ENCODE peak calls at places on chromosomes 7 and 10, in six cellular contexts. Q is IMR-90; R is pancreas; M is Karpas-422; U is right cardiac atrium; F is CD8-positive, alpha-beta T cell. G is an unnamed sample.

GRCh38 chr10:114420811-114421485 is 16.6 kb upstream of the AFAP1L2 start:
- DNase-seq in Q (no peak), R (no peak), M (no peak), U (no peak), F (no peak), G (no peak)

GRCh38 chr7:47901542-47901941 is 46.7 kb downstream of the PKD1L1 start:
- DNase-seq in Q (peak; percentile 19), R (no peak), M (no peak), U (no peak), F (no peak), G (no peak)

GRCh38 chr10:73591935-73592699 is 975 bp upstream of the USP54 start:
- DNase-seq in Q (no peak), R (no peak), M (peak; percentile 57), U (peak; percentile 28), F (no peak), G (peak; percentile 74)

GRCh38 chr7:324011-324410 is 34.0 kb downstream of the FOXL3 start:
- DNase-seq in Q (no peak), R (no peak), M (no peak), U (no peak), F (no peak), G (no peak)

GRCh38 chr7:142188846-142189245 is 69.0 kb downstream of the PRSS58 start:
- DNase-seq in Q (no peak), R (no peak), M (peak; percentile 54), U (no peak), F (no peak), G (no peak)

GRCh38 chr7:14786314-14786895 is 116.1 kb downstream of the DGKB start:
- DNase-seq in Q (no peak), R (peak; percentile 21), M (no peak), U (no peak), F (no peak), G (no peak)

GRCh38 chr7:128453836-128454804 is 1.6 kb upstream of the HILPDA start:
- DNase-seq in Q (peak; percentile 82), R (peak; percentile 83), M (no peak), U (peak; percentile 95), F (no peak), G (peak; percentile 68)

GRCh38 chr7:18861514-18861913 is 255.9 kb downstream of the TWIST1 start:
- DNase-seq in Q (peak; percentile 85), R (no peak), M (no peak), U (no peak), F (no peak), G (no peak)

GRCh38 chr10:12056758-12057157 is 12.0 kb upstream of the DHTKD1 start:
- DNase-seq in Q (no peak), R (no peak), M (peak; percentile 11), U (no peak), F (no peak), G (no peak)

GRCh38 chr10:84340187-84340586 is 11.8 kb downstream of the CCSER2 start:
- DNase-seq in Q (no peak), R (no peak), M (no peak), U (no peak), F (no peak), G (no peak)

GRCh38 chr7:30032310-30033125 is 4.3 kb downstream of the PLEKHA8 start:
- DNase-seq in Q (peak; percentile 82), R (no peak), M (peak; percentile 49), U (no peak), F (no peak), G (no peak)

GRCh38 chr7:100465702-100466311 is 1.7 kb upstream of the SPACDR start:
- DNase-seq in Q (peak; percentile 71), R (peak; percentile 95), M (peak; percentile 57), U (peak; percentile 82), F (no peak), G (peak; percentile 59)

GRCh38 chr7:16670021-16670420 is 24.0 kb downstream of the BZW2 start:
- DNase-seq in Q (peak; percentile 82), R (no peak), M (no peak), U (no peak), F (no peak), G (no peak)

GRCh38 chr7:101673951-101674350 is 44.9 kb upstream of the MYL10 start:
- DNase-seq in Q (no peak), R (no peak), M (no peak), U (no peak), F (no peak), G (no peak)

GRCh38 chr7:16419859-16420258 is 1.5 kb downstream of the CRPPA start:
- DNase-seq in Q (no peak), R (no peak), M (no peak), U (no peak), F (no peak), G (no peak)

GRCh38 chr10:90579602-90580242 is 278.1 kb downstream of the HTR7 start:
- DNase-seq in Q (peak; percentile 52), R (no peak), M (no peak), U (no peak), F (no peak), G (no peak)

GRCh38 chr10:118615888-118616287 is 20.4 kb upstream of the PRLHR start:
- DNase-seq in Q (peak; percentile 4), R (no peak), M (peak; percentile 45), U (no peak), F (no peak), G (no peak)

GRCh38 chr10:95121904-95122303 is 52.6 kb upstream of the CYP2C8 start:
- DNase-seq in Q (no peak), R (peak; percentile 39), M (no peak), U (no peak), F (no peak), G (no peak)

GRCh38 chr10:61028861-61029361 is 84.9 kb upstream of the RHOBTB1 start:
- DNase-seq in Q (peak; percentile 77), R (no peak), M (no peak), U (no peak), F (no peak), G (no peak)

GRCh38 chr7:99204078-99204477 is 3.8 kb downstream of the KPNA7 start:
- DNase-seq in Q (no peak), R (no peak), M (no peak), U (no peak), F (no peak), G (no peak)

GRCh38 chr7:98988641-98989040 is 110.3 kb downstream of the TRRAP start:
- DNase-seq in Q (no peak), R (no peak), M (no peak), U (no peak), F (no peak), G (no peak)

GRCh38 chr7:74040791-74041520 is 13.0 kb downstream of the ELN start:
- DNase-seq in Q (no peak), R (peak; percentile 41), M (no peak), U (no peak), F (no peak), G (no peak)

GRCh38 chr7:118186491-118186890 is 2.5 kb downstream of the LSM8 start:
- DNase-seq in Q (no peak), R (no peak), M (no peak), U (no peak), F (no peak), G (no peak)

GRCh38 chr7:15326044-15326644 is 235.7 kb downstream of the AGMO start:
- DNase-seq in Q (peak; percentile 35), R (no peak), M (peak; percentile 59), U (no peak), F (no peak), G (no peak)

GRCh38 chr10:83606275-83606674 is 533.0 kb upstream of the GHITM start:
- DNase-seq in Q (no peak), R (no peak), M (no peak), U (peak; percentile 15), F (no peak), G (no peak)

GRCh38 chr10:50577681-50578350 is 45.9 kb downstream of the SGMS1 start:
- DNase-seq in Q (peak; percentile 75), R (no peak), M (no peak), U (peak; percentile 51), F (no peak), G (no peak)

GRCh38 chr10:120221873-120222485 is 235.0 kb upstream of the PLPP4 start:
- DNase-seq in Q (no peak), R (no peak), M (peak; percentile 88), U (no peak), F (no peak), G (no peak)

GRCh38 chr10:128438417-128439063 is 312.3 kb upstream of the MKI67 start:
- DNase-seq in Q (no peak), R (no peak), M (no peak), U (no peak), F (no peak), G (no peak)
- H3K27me3 ChIP-seq in Q (no peaks in the 10 kb centered on the region), R (no peaks in the 10 kb centered on the region), M (no peaks in the 10 kb centered on the region), U (no peaks in the 10 kb centered on the region), F (no peaks in the 10 kb centered on the region), G (no peaks in the 10 kb centered on the region)

GRCh38 chr10:88241501-88241900 is 341.6 kb downstream of the RNLS start:
- DNase-seq in Q (no peak), R (no peak), M (no peak), U (no peak), F (no peak), G (no peak)
- H3K4me1 ChIP-seq in Q (peaks cover 5% of the 10 kb centered on the region), R (peaks cover 17% of the 10 kb centered on the region), M (no peaks in the 10 kb centered on the region), U (peaks cover 10% of the 10 kb centered on the region), F (peaks cover 4% of the 10 kb centered on the region), G (peaks cover 9% of the 10 kb centered on the region)

GRCh38 chr10:71571460-71572175 is 148.0 kb downstream of the C10orf105 start:
- DNase-seq in Q (no peak), R (no peak), M (no peak), U (no peak), F (no peak), G (no peak)

GRCh38 chr10:71572962-71573361 is 146.6 kb downstream of the C10orf105 start:
- DNase-seq in Q (no peak), R (no peak), M (no peak), U (no peak), F (no peak), G (no peak)

GRCh38 chr10:71575934-71576801 is 143.4 kb downstream of the C10orf105 start:
- DNase-seq in Q (no peak), R (no peak), M (no peak), U (no peak), F (no peak), G (no peak)

GRCh38 chr10:71575446-71575845 is 144.1 kb downstream of the C10orf105 start:
- DNase-seq in Q (no peak), R (no peak), M (no peak), U (peak; percentile 52), F (no peak), G (no peak)

GRCh38 chr10:71573562-71574300 is 145.8 kb downstream of the C10orf105 start:
- DNase-seq in Q (no peak), R (no peak), M (no peak), U (no peak), F (no peak), G (no peak)
- H3K27me3 ChIP-seq in Q (peaks cover 40% of the 10 kb centered on the region), R (no peaks in the 10 kb centered on the region), M (no peaks in the 10 kb centered on the region), U (no peaks in the 10 kb centered on the region), F (no peaks in the 10 kb centered on the region), G (no peaks in the 10 kb centered on the region)

DNA sequence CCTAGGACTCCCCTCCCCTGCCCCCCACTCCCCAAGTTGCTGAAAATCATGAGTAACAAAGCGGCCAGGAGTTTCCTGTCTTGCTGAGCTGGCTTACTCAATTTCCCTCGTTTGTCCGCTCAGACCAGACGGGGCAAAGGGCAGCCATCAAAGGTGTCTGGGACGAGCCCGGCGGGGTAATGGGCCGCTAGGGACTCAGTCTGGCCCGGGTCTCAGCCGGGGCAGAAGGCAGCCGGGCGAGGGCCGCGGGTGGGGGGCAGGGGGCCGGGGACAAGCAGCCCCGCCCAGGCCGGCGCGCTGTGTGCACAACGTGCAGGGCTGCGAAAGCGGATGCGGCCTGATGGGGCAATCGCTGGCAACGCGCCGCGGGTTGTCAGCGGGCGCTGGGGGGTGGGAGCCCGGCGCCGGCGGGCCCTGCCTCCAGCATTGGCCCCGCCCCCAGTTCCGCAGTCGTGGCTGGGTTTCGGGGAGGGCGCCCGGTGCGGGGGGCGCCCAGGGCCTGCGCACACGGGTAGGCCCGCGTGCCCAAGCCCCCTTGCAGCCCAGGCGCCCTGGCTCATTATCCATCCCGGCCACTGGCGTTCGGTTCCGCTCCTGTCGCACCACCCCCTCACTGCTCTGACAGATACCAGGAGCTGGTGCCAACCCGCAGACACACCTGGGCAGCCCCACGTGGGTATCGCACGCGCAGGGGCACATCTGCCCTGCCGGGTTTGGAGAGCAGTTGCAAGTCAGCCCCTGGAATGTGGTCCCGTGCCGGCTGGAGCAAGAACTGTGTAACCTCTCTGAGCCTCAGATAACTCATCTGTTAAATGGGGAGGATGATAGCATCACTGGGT is 35.1 kb downstream of the DNAJB12 start:
- DNase-seq in Q (peak; percentile 89), R (peak; percentile 93), M (peak; percentile 97), U (peak; percentile 96), F (peak; percentile 88), G (peak; percentile 94)
- H3K4me1 ChIP-seq in Q (peaks cover 42% of the 10 kb centered on the region), R (peaks cover 55% of the 10 kb centered on the region), M (peaks cover 68% of the 10 kb centered on the region), U (peaks cover 18% of the 10 kb centered on the region), F (peaks cover 92% of the 10 kb centered on the region), G (peaks cover 48% of the 10 kb centered on the region)